ENCODE peak calls at places on chromosomes 16 and 17, in ten cellular contexts. H is fibroblast of pulmonary artery; Q is stimulated activated CD4-positive, alpha-beta T cell treated with anti-CD3 and anti-CD28 coated beads, Interleukin-2, amount 100 ng/mL, for 48 hours; O is fibroblast of the aortic adventitia; T is CD4-positive, alpha-beta T cell; C is activated CD4-positive, CD25-positive, alpha-beta regulatory T cell; J is A549; X is GM19239; I is NCI-H146; A is tibial nerve. W is an unnamed sample.

GRCh38 chr17:42917236-42917603 is 16.6 kb downstream of the G6PC1 start:
- DNase-seq in H (no peak), Q (no peak), O (no peak), T (no peak), C (no peak), J (no peak), X (no peak), I (no peak), A (no peak), W (no peak)

GRCh38 chr17:51496378-51496777 is 236.0 kb downstream of the UTP18 start:
- DNase-seq in H (no peak), Q (no peak), O (no peak), T (no peak), C (no peak), J (no peak), X (no peak), I (no peak), A (no peak), W (no peak)

GRCh38 chr17:16617481-16618060 is 36.1 kb downstream of the ZNF624 start:
- DNase-seq in H (no peak), Q (no peak), O (no peak), T (no peak), C (no peak), J (no peak), X (no peak), I (no peak), A (no peak), W (no peak)

GRCh38 chr17:77553459-77554066 is 404.9 kb upstream of the TNRC6C start:
- DNase-seq in H (no peak), Q (no peak), O (no peak), T (no peak), C (no peak), J (no peak), X (no peak), I (no peak), A (no peak), W (no peak)

GRCh38 chr16:2816751-2817495 is at the start of gene PRSS21:
- DNase-seq in H (no peak), Q (peak), O (no peak), T (no peak), C (no peak), J (no peak), X (no peak), I (no peak), A (no peak), W (no peak)

GRCh38 chr16:86381491-86381890 is 128.8 kb upstream of the FOXF1 start:
- DNase-seq in H (no peak), Q (no peak), O (no peak), T (no peak), C (no peak), J (no peak), X (no peak), I (no peak), A (no peak), W (no peak)

GRCh38 chr16:57394444-57394843 is 10.1 kb upstream of the CCL17 start:
- DNase-seq in H (peak), Q (no peak), O (peak), T (no peak), C (no peak), J (no peak), X (no peak), I (no peak), A (no peak), W (no peak)

GRCh38 chr17:80254396-80255241 is 6.0 kb upstream of the RNF213 start:
- DNase-seq in H (peak), Q (peak), O (peak), T (peak), C (peak), J (peak), X (peak), I (peak), A (peak), W (peak)

GRCh38 chr16:17369441-17369951 is 101.3 kb downstream of the XYLT1 start:
- DNase-seq in H (no peak), Q (no peak), O (no peak), T (peak), C (peak), J (no peak), X (peak), I (no peak), A (peak), W (peak)

GRCh38 chr16:2280461-2280860 is 12.5 kb upstream of the RNPS1 start:
- DNase-seq in H (no peak), Q (no peak), O (no peak), T (no peak), C (no peak), J (no peak), X (no peak), I (no peak), A (no peak), W (no peak)

GRCh38 chr17:78696016-78696992 is 85.8 kb downstream of the CYTH1 start:
- DNase-seq in H (no peak), Q (no peak), O (no peak), T (no peak), C (no peak), J (no peak), X (no peak), I (no peak), A (no peak), W (no peak)

GRCh38 chr17:74812109-74812864 is 36.1 kb upstream of the NAT9 start:
- DNase-seq in H (no peak), Q (no peak), O (no peak), T (no peak), C (no peak), J (no peak), X (no peak), I (no peak), A (no peak), W (no peak)

GRCh38 chr16:64167851-64168770 is 953.8 kb downstream of the CDH11 start:
- DNase-seq in H (no peak), Q (no peak), O (no peak), T (no peak), C (no peak), J (no peak), X (no peak), I (peak), A (no peak), W (no peak)

GRCh38 chr17:34370997-34371395 is 8.0 kb upstream of the CCL1 start:
- DNase-seq in H (peak), Q (no peak), O (peak), T (no peak), C (no peak), J (no peak), X (no peak), I (no peak), A (no peak), W (no peak)

GRCh38 chr17:75822119-75822799 is 21.9 kb downstream of the UNC13D start:
- DNase-seq in H (no peak), Q (no peak), O (no peak), T (no peak), C (no peak), J (no peak), X (no peak), I (no peak), A (no peak), W (no peak)

GRCh38 chr16:61897657-61898056 is 138.6 kb downstream of the CDH8 start:
- DNase-seq in H (no peak), Q (no peak), O (no peak), T (no peak), C (no peak), J (no peak), X (no peak), I (no peak), A (no peak), W (no peak)

GRCh38 chr17:75244133-75244866 is 17.1 kb downstream of the GGA3 start:
- DNase-seq in H (no peak), Q (no peak), O (no peak), T (no peak), C (no peak), J (no peak), X (peak), I (no peak), A (no peak), W (no peak)

GRCh38 chr16:22193134-22193411 is 13.0 kb upstream of the EEF2K start:
- DNase-seq in H (no peak), Q (no peak), O (no peak), T (no peak), C (no peak), J (no peak), X (no peak), I (no peak), A (no peak), W (no peak)

GRCh38 chr17:76672270-76672851 is 28.8 kb upstream of the ST6GALNAC1 start:
- DNase-seq in H (no peak), Q (no peak), O (no peak), T (no peak), C (no peak), J (no peak), X (no peak), I (peak), A (no peak), W (no peak)

GRCh38 chr17:29590979-29591736 is 1.7 kb upstream of the GIT1 start:
- DNase-seq in H (peak), Q (no peak), O (peak), T (no peak), C (no peak), J (peak), X (no peak), I (peak), A (peak), W (no peak)

GRCh38 chr16:31430380-31431052 is 2.4 kb upstream of the COX6A2 start:
- DNase-seq in H (no peak), Q (no peak), O (no peak), T (no peak), C (no peak), J (no peak), X (no peak), I (no peak), A (no peak), W (no peak)

GRCh38 chr16:79542196-79542859 is 58.2 kb downstream of the MAF start:
- DNase-seq in H (no peak), Q (no peak), O (no peak), T (no peak), C (no peak), J (no peak), X (no peak), I (no peak), A (peak), W (no peak)

GRCh38 chr16:10180771-10181163 is 1.5 kb downstream of the GRIN2A start:
- DNase-seq in H (peak), Q (peak), O (no peak), T (no peak), C (no peak), J (peak), X (no peak), I (no peak), A (no peak), W (peak)

GRCh38 chr16:69307091-69307490 is 4.1 kb upstream of the VPS4A start:
- DNase-seq in H (no peak), Q (no peak), O (no peak), T (no peak), C (no peak), J (no peak), X (no peak), I (no peak), A (no peak), W (no peak)

GRCh38 chr16:14497245-14498082 is 132.6 kb downstream of the PARN start:
- DNase-seq in H (no peak), Q (no peak), O (no peak), T (no peak), C (no peak), J (no peak), X (no peak), I (peak), A (no peak), W (no peak)

GRCh38 chr16:15604460-15605390 is 38.2 kb downstream of the MARF1 start:
- DNase-seq in H (no peak), Q (no peak), O (no peak), T (no peak), C (no peak), J (no peak), X (no peak), I (no peak), A (no peak), W (no peak)

GRCh38 chr17:74439691-74440567 is 8.0 kb downstream of the GPRC5C start:
- DNase-seq in H (no peak), Q (no peak), O (no peak), T (no peak), C (no peak), J (no peak), X (no peak), I (no peak), A (no peak), W (no peak)

GRCh38 chr16:61829631-61830030 is 206.6 kb downstream of the CDH8 start:
- DNase-seq in H (peak), Q (no peak), O (no peak), T (no peak), C (no peak), J (no peak), X (no peak), I (no peak), A (no peak), W (no peak)

GRCh38 chr16:77288222-77288621 is 89.0 kb downstream of the SYCE1L start:
- DNase-seq in H (peak), Q (no peak), O (peak), T (no peak), C (no peak), J (peak), X (no peak), I (no peak), A (no peak), W (no peak)

GRCh38 chr16:31202402-31203385 is at the start of gene PYCARD:
- DNase-seq in H (peak), Q (no peak), O (no peak), T (no peak), C (no peak), J (peak), X (no peak), I (peak), A (peak), W (peak)

GRCh38 chr17:77635176-77635575 is 323.3 kb upstream of the TNRC6C start:
- DNase-seq in H (no peak), Q (no peak), O (no peak), T (no peak), C (no peak), J (no peak), X (no peak), I (no peak), A (no peak), W (no peak)

GRCh38 chr17:61409301-61410099 is 9.9 kb downstream of the TBX2 start:
- DNase-seq in H (peak), Q (no peak), O (peak), T (no peak), C (no peak), J (peak), X (peak), I (peak), A (no peak), W (no peak)

GRCh38 chr17:46868689-46869187 is 17.4 kb downstream of the WNT9B start:
- DNase-seq in H (no peak), Q (no peak), O (peak), T (no peak), C (no peak), J (peak), X (no peak), I (no peak), A (no peak), W (no peak)

GRCh38 chr16:49651980-49652379 is 203.9 kb downstream of the ZNF423 start:
- DNase-seq in H (no peak), Q (no peak), O (no peak), T (no peak), C (no peak), J (no peak), X (no peak), I (peak), A (no peak), W (no peak)

GRCh38 chr17:68175905-68176304 is 71.9 kb upstream of the AMZ2 start:
- DNase-seq in H (no peak), Q (no peak), O (no peak), T (no peak), C (no peak), J (no peak), X (no peak), I (no peak), A (no peak), W (no peak)

GRCh38 chr16:27747946-27748345 is 198.0 kb downstream of the KATNIP start:
- DNase-seq in H (no peak), Q (no peak), O (no peak), T (no peak), C (no peak), J (no peak), X (no peak), I (no peak), A (no peak), W (no peak)

GRCh38 chr17:50953518-50953830 is 87.3 kb upstream of the TOB1 start:
- DNase-seq in H (no peak), Q (no peak), O (no peak), T (no peak), C (no peak), J (no peak), X (no peak), I (no peak), A (no peak), W (no peak)

GRCh38 chr17:73226556-73227172 is 33.8 kb downstream of the COG1 start:
- DNase-seq in H (peak), Q (no peak), O (peak), T (no peak), C (no peak), J (no peak), X (no peak), I (no peak), A (no peak), W (no peak)